ENCODE peak calls at places on chromosomes 13 and 19, in six cellular contexts. N, D, I, G, K and P are unnamed samples.
A peak's percentile ranks its signal among the peaks of the same experiment; 100 is the strongest.

GRCh38 chr13:33485247-33485646 is 199.7 kb upstream of the STARD13 start:
- DNase-seq in N (no peak), D (no peak), I (no peak), G (no peak), K (no peak), P (no peak)

GRCh38 chr13:50200988-50201387 is 185.7 kb downstream of the KCNRG start:
- DNase-seq in N (no peak), D (no peak), I (no peak), G (no peak), K (no peak), P (no peak)

GRCh38 chr19:33978286-33978685 is 181.6 kb downstream of the KCTD15 start:
- DNase-seq in N (no peak), D (no peak), I (no peak), G (no peak), K (no peak), P (no peak)

GRCh38 chr19:2561895-2562294 is 86.0 kb downstream of the GADD45B start:
- DNase-seq in N (peak; percentile 77), D (peak; percentile 75), I (no peak), G (no peak), K (peak; percentile 16), P (no peak)

GRCh38 chr13:101454767-101455166 is 2.3 kb downstream of the ITGBL1 start:
- DNase-seq in N (no peak), D (no peak), I (no peak), G (peak; percentile 91), K (no peak), P (no peak)

GRCh38 chr13:49400755-49401659 is 42.9 kb downstream of the CAB39L start:
- DNase-seq in N (no peak), D (no peak), I (no peak), G (peak; percentile 60), K (no peak), P (peak; percentile 60)

GRCh38 chr19:54035215-54036178 is 28.2 kb downstream of the VSTM1 start:
- DNase-seq in N (no peak), D (no peak), I (no peak), G (peak; percentile 49), K (no peak), P (no peak)

GRCh38 chr13:101511766-101512165 is 59.3 kb downstream of the ITGBL1 start:
- DNase-seq in N (no peak), D (no peak), I (no peak), G (no peak), K (no peak), P (no peak)

GRCh38 chr19:37468961-37469777 is at the start of gene ZNF570:
- DNase-seq in N (peak; percentile 91), D (peak; percentile 95), I (peak; percentile 62), G (peak; percentile 69), K (peak; percentile 93), P (peak; percentile 84)

GRCh38 chr19:6564393-6564792 is 26.6 kb downstream of the CD70 start:
- DNase-seq in N (no peak), D (no peak), I (no peak), G (peak; percentile 25), K (no peak), P (no peak)

GRCh38 chr19:42024622-42025111 is 30.6 kb upstream of the ATP1A3 start:
- DNase-seq in N (no peak), D (no peak), I (no peak), G (no peak), K (peak; percentile 83), P (peak; percentile 31)

GRCh38 chr19:461664-462551 is 1.1 kb upstream of the SHC2 start:
- DNase-seq in N (peak; percentile 16), D (peak; percentile 71), I (no peak), G (no peak), K (no peak), P (peak; percentile 37)

GRCh38 chr19:7862413-7862951 is 11.7 kb downstream of the PRR36 start:
- DNase-seq in N (peak; percentile 84), D (peak; percentile 84), I (no peak), G (no peak), K (peak; percentile 35), P (no peak)

GRCh38 chr13:100987993-100988392 is 313.4 kb upstream of the TMTC4 start:
- DNase-seq in N (no peak), D (no peak), I (no peak), G (peak; percentile 9), K (no peak), P (no peak)